ENCODE peak calls at places on chromosomes 12 and 14, in four cellular contexts. G is NCI-H2029 treated with DMSO at 0.1 percent for 48 hours; I is DMS153; X is activated CD4-positive, alpha-beta T cell treated with anti-CD3 and anti-CD28 coated beads, Interleukin-2, amount 50 U/mL, for 1 hour. R is an unnamed sample.

GRCh38 chr12:131803995-131804521 is 24.1 kb upstream of the MMP17 start:
- DNase-seq in I (no peak), G (no peak), X (no peak), R (no peak)

GRCh38 chr12:113788020-113788856 is 177.9 kb downstream of the RBM19 start:
- DNase-seq in G (no peak), X (no peak), I (no peak), R (no peak)

GRCh38 chr12:123390415-123391093 is 6.6 kb downstream of the KMT5A start:
- DNase-seq in I (no peak), G (no peak), X (no peak), R (no peak)

GRCh38 chr14:104710071-104710735 is 13.8 kb upstream of the ADSS1 start:
- DNase-seq in X (no peak), G (no peak), I (no peak), R (no peak)

GRCh38 chr14:35234007-35234406 is 58.2 kb upstream of the PSMA6 start:
- DNase-seq in G (no peak), X (no peak), I (no peak), R (no peak)

GRCh38 chr12:52884526-52885293 is 20.2 kb downstream of the KRT8 start:
- DNase-seq in I (peak; percentile 46), G (peak; percentile 58), X (peak; percentile 80), R (peak; percentile 92)

GRCh38 chr12:88553941-88554658 is 26.2 kb downstream of the KITLG start:
- DNase-seq in G (peak; percentile 92), I (peak; percentile 93), X (no peak), R (no peak)

GRCh38 chr12:92729773-92730305 is 27.1 kb downstream of the PLEKHG7 start:
- DNase-seq in I (no peak), X (no peak), G (no peak), R (no peak)

GRCh38 chr12:100576311-100577036 is 3.0 kb downstream of the GAS2L3 start:
- DNase-seq in X (no peak), G (no peak), I (no peak), R (no peak)

GRCh38 chr12:122730215-122731014 is at the start of gene HCAR1:
- DNase-seq in G (no peak), X (no peak), I (no peak), R (no peak)

GRCh38 chr14:102479777-102480176 is 29.8 kb downstream of the ANKRD9 start:
- DNase-seq in G (peak; percentile 32), X (no peak), I (no peak), R (no peak)

R was measured in islet precursor cell.